ENCODE peak calls at places on chromosomes 7 and 10, in seven cellular contexts. M, U, D, L, C, I and P are unnamed samples.

GRCh38 chr7:27994639-27995038 is 186.0 kb downstream of the JAZF1 start:
- DNase-seq in I (no peak), U (peak), L (no peak), C (no peak), D (no peak), M (no peak), P (peak)

GRCh38 chr7:112788778-112789343 is 1.3 kb downstream of the TMEM168 start:
- DNase-seq in D (no peak), C (no peak), M (no peak), I (no peak), L (no peak), U (no peak), P (no peak)

GRCh38 chr7:35424869-35425495 is 171.1 kb upstream of the TBX20 start:
- DNase-seq in M (peak), I (peak), L (peak), U (peak), C (no peak), D (no peak), P (peak)

GRCh38 chr7:43038229-43038628 is 74.2 kb upstream of the HECW1 start:
- DNase-seq in D (no peak), I (no peak), U (no peak), L (peak), C (no peak), M (no peak), P (peak)

GRCh38 chr10:103942866-103943265 is 24.1 kb upstream of the SLK start:
- DNase-seq in M (no peak), I (no peak), C (no peak), D (no peak), U (no peak), L (no peak), P (no peak)

GRCh38 chr7:22351329-22351692 is 5.6 kb downstream of the RAPGEF5 start:
- DNase-seq in U (no peak), M (peak), I (peak), L (no peak), C (no peak), D (peak), P (peak)

GRCh38 chr7:2363283-2363682 is 8.7 kb downstream of the EIF3B start:
- DNase-seq in L (no peak), M (no peak), I (no peak), C (no peak), D (no peak), U (no peak), P (no peak)

GRCh38 chr7:50678586-50678985 is 104.1 kb downstream of the GRB10 start:
- DNase-seq in I (no peak), L (no peak), C (no peak), M (no peak), U (no peak), D (no peak), P (no peak)

GRCh38 chr7:96997512-96998032 is 7.8 kb upstream of the DLX6 start:
- DNase-seq in C (no peak), U (no peak), L (no peak), D (no peak), M (no peak), I (no peak), P (no peak)

GRCh38 chr7:159048656-159049055 is 96.0 kb downstream of the VIPR2 start:
- DNase-seq in M (no peak), I (no peak), U (no peak), C (no peak), D (no peak), L (no peak), P (no peak)

GRCh38 chr7:74026406-74027123 is 1.4 kb upstream of the ELN start:
- DNase-seq in I (no peak), C (peak), D (no peak), M (peak), L (peak), U (peak), P (peak)

GRCh38 chr10:18100664-18101063 is 39.6 kb upstream of the CACNB2 start:
- DNase-seq in L (peak), I (no peak), D (no peak), U (no peak), C (no peak), M (no peak), P (no peak)

DNA sequence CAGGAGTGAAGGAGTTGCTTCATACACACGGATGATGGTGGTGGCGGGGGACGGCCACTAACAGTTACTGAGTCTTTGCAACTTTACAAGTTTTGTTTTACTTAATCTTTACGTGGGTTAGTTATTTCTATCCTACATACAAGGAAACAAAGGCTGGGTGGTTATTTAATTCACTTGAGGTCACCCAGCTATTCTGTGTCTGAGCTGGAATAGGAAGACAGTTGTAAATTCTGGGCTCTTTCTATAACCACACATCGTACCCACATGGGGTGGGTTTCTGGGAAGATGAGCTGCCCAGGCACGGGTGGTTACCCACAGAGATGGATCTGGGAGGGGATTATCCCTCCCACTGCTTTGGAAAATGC is 137.9 kb downstream of the ANLN start:
- DNase-seq in C (no peak), L (no peak), D (no peak), I (no peak), M (no peak), U (no peak), P (no peak)
- H3K27ac ChIP-seq in C (no peak), L (no peak), D (no peak), I (no peak), M (no peak), U (no peak), P (no peak)

GRCh38 chr7:5429253-5429856 is 5.7 kb upstream of the TNRC18 start:
- DNase-seq in M (peak), L (peak), C (no peak), I (peak), D (no peak), U (peak), P (peak)
- TF ChIP-seq EZH2 in M (no peak), L (no peak), C (peak), I (no peak), D (no peak), U (no peak), P (no peak)

GRCh38 chr7:99312316-99313203 is 13.1 kb upstream of the ARPC1A start:
- DNase-seq in C (no peak), I (peak), U (peak), M (peak), L (peak), D (peak), P (peak)
- H2AFZ ChIP-seq in C (no peak), I (no peak), U (peak), M (no peak), L (no peak), D (peak), P (peak)

GRCh38 chr7:29471444-29472138 is 92.0 kb upstream of the PRR15 start:
- DNase-seq in D (no peak), M (peak), U (no peak), L (no peak), C (no peak), I (no peak), P (no peak)
- H3K27ac ChIP-seq in D (no peak), M (peak), U (no peak), L (no peak), C (no peak), I (no peak), P (no peak)

GRCh38 chr10:97850446-97850845 is 803 bp downstream of the GOLGA7B start:
- DNase-seq in D (no peak), I (no peak), M (peak), C (no peak), U (no peak), L (no peak), P (no peak)
- TF ChIP-seq EZH2 in D (no peak), I (no peak), M (no peak), C (no peak), U (peak), L (peak), P (no peak)

GRCh38 chr7:144384555-144385245 is 18.8 kb downstream of the NOBOX start:
- DNase-seq in M (peak), D (no peak), C (peak), U (no peak), L (no peak), I (no peak), P (peak)
- H2AFZ ChIP-seq in M (no peak), D (peak), C (no peak), U (no peak), L (no peak), I (no peak), P (no peak)

GRCh38 chr7:142868188-142868811 is 13.4 kb downstream of the EPHB6 start:
- DNase-seq in D (no peak), M (no peak), C (no peak), I (peak), L (no peak), U (no peak), P (no peak)

GRCh38 chr7:142867398-142868187 is 12.7 kb downstream of the EPHB6 start:
- DNase-seq in U (no peak), M (no peak), L (no peak), I (peak), C (no peak), D (no peak), P (no peak)

GRCh38 chr7:142865766-142866165 is 10.9 kb downstream of the EPHB6 start:
- DNase-seq in D (no peak), I (peak), U (no peak), C (no peak), M (no peak), L (no peak), P (no peak)

GRCh38 chr7:142866361-142867096 is 11.7 kb downstream of the EPHB6 start:
- DNase-seq in U (peak), C (no peak), L (peak), M (peak), D (no peak), I (peak), P (peak)

GRCh38 chr7:142867097-142867378 is 12.2 kb downstream of the EPHB6 start:
- DNase-seq in M (no peak), U (no peak), L (no peak), I (peak), C (no peak), D (no peak), P (no peak)
- H3K27ac ChIP-seq in M (no peak), U (no peak), L (no peak), I (no peak), C (no peak), D (no peak), P (no peak)

GRCh38 chr10:110336111-110336721 is 31.5 kb upstream of the SMNDC1 start:
- DNase-seq in L (peak), I (peak), C (no peak), D (no peak), M (peak), U (peak), P (peak)
- TF ChIP-seq EZH2 in L (no peak), I (no peak), C (no peak), D (no peak), M (no peak), U (no peak), P (no peak)

GRCh38 chr10:128064615-128065580 is 61.3 kb downstream of the MKI67 start:
- DNase-seq in L (peak), C (no peak), U (no peak), M (no peak), D (peak), I (peak), P (no peak)
- H2AFZ ChIP-seq in L (no peak), C (no peak), U (no peak), M (no peak), D (no peak), I (no peak), P (no peak)